ENCODE peak calls at places on chromosomes 11 and 22, in nine cellular contexts. Z is M059J; P is stimulated activated naive CD4-positive, alpha-beta T cell; Q is HS-27A; L is NCI-H2081; T is T-cell; S is stimulated activated CD4-positive, alpha-beta T cell treated with anti-CD3 and anti-CD28 coated beads, Interleukin-1b, Interleukin-23, amount 100 ng/mL, for 1 hour; F is chondrocyte; H is stimulated activated effector memory CD8-positive, alpha-beta T cell treated with anti-CD3 and anti-CD28 coated beads, Interleukin-12 subunit alpha, Interleukin-12 subunit beta, amount 100 ng/mL, for 72 hours. D is an unnamed sample.

GRCh38 chr11:33383920-33384209 is 126.7 kb downstream of the HIPK3 start:
- DNase-seq in F (no peak), L (no peak), P (no peak), T (no peak), H (no peak), Q (no peak), Z (no peak), S (no peak), D (no peak)

GRCh38 chr11:2687223-2687530 is 12.6 kb downstream of the KCNQ1OT1 start:
- DNase-seq in F (peak), L (no peak), H (no peak), Q (no peak), T (no peak), P (no peak), S (no peak), Z (no peak), D (no peak)

GRCh38 chr11:86176165-86176884 is 68.2 kb upstream of the EED start:
- DNase-seq in S (no peak), T (no peak), H (no peak), L (no peak), Q (no peak), F (no peak), Z (peak), P (no peak), D (no peak)

GRCh38 chr22:50731811-50732624 is 6.0 kb upstream of the ACR start:
- DNase-seq in S (peak), T (peak), P (peak), L (no peak), F (peak), Q (no peak), H (peak), Z (peak), D (peak)

GRCh38 chr22:41919357-41920224 is 4.7 kb upstream of the SHISA8 start:
- DNase-seq in Z (peak), P (peak), F (no peak), S (no peak), H (no peak), Q (no peak), L (no peak), T (no peak), D (no peak)

GRCh38 chr11:86941871-86942208 is 13.4 kb downstream of the FZD4 start:
- DNase-seq in H (no peak), Z (no peak), T (no peak), Q (no peak), L (no peak), F (no peak), P (no peak), S (no peak), D (no peak)

GRCh38 chr11:95364324-95365295 is 133.6 kb upstream of the SESN3 start:
- DNase-seq in S (no peak), T (no peak), P (no peak), L (no peak), H (no peak), F (no peak), Z (no peak), Q (no peak), D (no peak)

GRCh38 chr11:79421820-79422219 is 19.0 kb downstream of the TENM4 start:
- DNase-seq in P (no peak), S (no peak), Z (no peak), Q (no peak), F (no peak), L (no peak), H (no peak), T (no peak), D (no peak)

GRCh38 chr11:133903056-133903455 is 53.7 kb downstream of the IGSF9B start:
- DNase-seq in L (no peak), P (no peak), S (no peak), H (no peak), Z (no peak), F (peak), Q (no peak), T (no peak), D (no peak)

GRCh38 chr22:17369553-17370035 is 334 bp downstream of the CECR2 start:
- DNase-seq in Q (no peak), T (no peak), F (no peak), Z (no peak), P (peak), S (no peak), H (peak), L (no peak), D (no peak)

GRCh38 chr11:8262552-8263108 is 1.0 kb downstream of the LMO1 start:
- DNase-seq in H (no peak), F (no peak), L (no peak), S (no peak), Z (peak), T (no peak), P (no peak), Q (no peak), D (peak)

GRCh38 chr11:9972917-9973504 is 309.1 kb downstream of the SWAP70 start:
- DNase-seq in Z (peak), F (no peak), H (no peak), T (no peak), P (peak), S (no peak), Q (no peak), L (peak), D (peak)

GRCh38 chr11:61585115-61585514 is 4.2 kb upstream of the SYT7 start:
- DNase-seq in T (no peak), F (no peak), H (no peak), Z (no peak), P (no peak), Q (no peak), S (no peak), L (no peak), D (no peak)

GRCh38 chr11:128288368-128288767 is 299.0 kb downstream of the ETS1 start:
- DNase-seq in Q (no peak), H (no peak), P (no peak), F (no peak), L (no peak), T (no peak), Z (no peak), S (no peak), D (no peak)

GRCh38 chr22:35611200-35611890 is 5.8 kb downstream of the MB start:
- DNase-seq in Q (no peak), H (no peak), L (no peak), S (no peak), T (no peak), P (no peak), F (peak), Z (no peak), D (no peak)

GRCh38 chr11:118524757-118525465 is 2.4 kb upstream of the TTC36 start:
- DNase-seq in H (no peak), Z (no peak), Q (no peak), S (no peak), P (no peak), L (no peak), T (no peak), F (no peak), D (no peak)

GRCh38 chr11:126500981-126501380 is 145.5 kb downstream of the ST3GAL4 start:
- DNase-seq in P (no peak), H (no peak), L (no peak), Z (no peak), F (no peak), T (no peak), S (no peak), Q (no peak), D (no peak)

GRCh38 chr11:131737357-131737756 is 366.9 kb downstream of the NTM start:
- DNase-seq in P (no peak), S (no peak), T (no peak), L (no peak), F (no peak), H (no peak), Z (no peak), Q (no peak), D (no peak)

GRCh38 chr22:23414727-23415489 is 165.2 kb downstream of the IGLL1 start:
- DNase-seq in S (no peak), H (no peak), Q (no peak), T (no peak), L (no peak), F (peak), P (no peak), Z (no peak), D (no peak)

GRCh38 chr22:23970201-23970641 is 3.5 kb downstream of the DDTL start:
- DNase-seq in S (no peak), Q (no peak), H (no peak), Z (no peak), P (no peak), F (no peak), L (no peak), T (no peak), D (no peak)

GRCh38 chr11:95147364-95147905 is 57.8 kb downstream of the ENDOD1 start:
- DNase-seq in Q (peak), T (no peak), Z (peak), F (no peak), H (no peak), P (no peak), L (no peak), S (no peak), D (no peak)

GRCh38 chr11:130653838-130654601 is 205.6 kb downstream of the ADAMTS15 start:
- DNase-seq in Z (peak), Q (no peak), P (no peak), S (no peak), F (no peak), H (no peak), L (no peak), T (no peak), D (no peak)

GRCh38 chr11:104609297-104609696 is 289.0 kb downstream of the CASP12 start:
- DNase-seq in T (peak), H (peak), Q (no peak), Z (peak), L (peak), F (no peak), S (no peak), P (peak), D (peak)

GRCh38 chr11:46963848-46964247 is 27.3 kb downstream of the CSTPP1 start:
- DNase-seq in S (no peak), Z (no peak), Q (no peak), F (no peak), P (no peak), L (no peak), H (no peak), T (no peak), D (no peak)

GRCh38 chr22:44587004-44587793 is 89.2 kb upstream of the RTL6 start:
- DNase-seq in P (no peak), Z (peak), L (peak), Q (no peak), T (no peak), F (peak), H (no peak), S (no peak), D (peak)

GRCh38 chr22:24147666-24148065 is 33.6 kb upstream of the SUSD2 start:
- DNase-seq in Z (no peak), P (no peak), F (no peak), T (no peak), S (no peak), H (no peak), Q (no peak), L (no peak), D (no peak)

GRCh38 chr11:45159781-45160365 is 13.4 kb downstream of the PRDM11 start:
- DNase-seq in F (no peak), Q (no peak), S (no peak), T (no peak), L (no peak), Z (no peak), H (no peak), P (no peak), D (no peak)

GRCh38 chr11:129722529-129722928 is 93.1 kb upstream of the TMEM45B start:
- DNase-seq in F (no peak), Q (no peak), H (no peak), L (no peak), S (no peak), T (no peak), P (peak), Z (no peak), D (no peak)